ENCODE peak calls at places on chromosomes 6 and 20, in seven cellular contexts. D, V, Y, S, G, C and A are unnamed samples.

GRCh38 chr6:69914015-69914485 is 47.7 kb downstream of the COL19A1 start:
- DNase-seq in G (no peak), C (no peak), D (no peak), S (no peak), V (no peak), Y (no peak), A (no peak)

GRCh38 chr6:41503841-41504525 is 42.2 kb upstream of the FOXP4 start:
- DNase-seq in D (peak), S (peak), G (peak), C (no peak), V (peak), Y (no peak), A (peak)

GRCh38 chr6:148249160-148249559 is 93.5 kb upstream of the SASH1 start:
- DNase-seq in V (no peak), D (no peak), G (no peak), S (no peak), Y (no peak), C (no peak), A (no peak)

GRCh38 chr6:4603291-4603690 is 172.9 kb upstream of the CDYL start:
- DNase-seq in Y (peak), V (no peak), S (peak), G (no peak), D (no peak), C (no peak), A (no peak)

GRCh38 chr6:137723273-137724017 is 143.6 kb upstream of the TNFAIP3 start:
- DNase-seq in D (no peak), V (no peak), S (no peak), Y (no peak), G (no peak), C (no peak), A (no peak)

GRCh38 chr20:32382102-32382950 is 24.2 kb downstream of the ASXL1 start:
- DNase-seq in S (no peak), G (no peak), V (no peak), Y (no peak), D (no peak), C (no peak), A (no peak)

GRCh38 chr20:23692725-23693124 is 3.9 kb upstream of the CST4 start:
- DNase-seq in S (no peak), Y (no peak), G (no peak), D (no peak), V (no peak), C (no peak), A (no peak)

GRCh38 chr20:58536289-58536688 is 21.1 kb upstream of the APCDD1L start:
- DNase-seq in D (no peak), C (no peak), Y (no peak), S (no peak), G (no peak), V (no peak), A (no peak)

GRCh38 chr20:6698056-6698455 is 69.4 kb upstream of the BMP2 start:
- DNase-seq in D (peak), S (no peak), G (peak), V (no peak), C (no peak), Y (no peak), A (no peak)

GRCh38 chr20:25859649-25860530 is 163.2 kb upstream of the ZNF337 start:
- DNase-seq in Y (no peak), S (peak), D (peak), G (no peak), V (no peak), C (peak), A (peak)

GRCh38 chr6:11491998-11492397 is 45.6 kb upstream of the TMEM170B start:
- DNase-seq in C (no peak), D (no peak), S (no peak), G (no peak), V (no peak), Y (no peak), A (no peak)

GRCh38 chr6:33885121-33886057 is 81.6 kb upstream of the MLN start:
- DNase-seq in Y (peak), D (no peak), C (no peak), V (peak), S (peak), G (no peak), A (no peak)

GRCh38 chr6:17099401-17100059 is 2.3 kb upstream of the STMND1 start:
- DNase-seq in G (no peak), C (no peak), Y (no peak), D (no peak), V (no peak), S (no peak), A (no peak)

GRCh38 chr6:894274-894673 is 201.3 kb upstream of the EXOC2 start:
- DNase-seq in S (no peak), C (no peak), Y (no peak), D (peak), V (no peak), G (no peak), A (peak)